ENCODE peak calls at places on chromosomes 5 and 9, in four cellular contexts. One of them, this sample, is unnamed.

GRCh38 chr9:13513710-13514444 is 234.4 kb upstream of the MPDZ start:
- DNase-seq in activated gamma-delta T cell treated with anti-CD3 and anti-CD28 coated beads, Interleukin-2, amount 50 U/mL, for 16 hours: no peak
- DNase-seq in T-helper 1 cell: no peak
- DNase-seq in mesendoderm: peak
- DNase-seq in this sample: peak

GRCh38 chr5:16933337-16933736 is 2.8 kb downstream of the MYO10 start:
- DNase-seq in activated gamma-delta T cell treated with anti-CD3 and anti-CD28 coated beads, Interleukin-2, amount 50 U/mL, for 16 hours: no peak
- DNase-seq in T-helper 1 cell: no peak
- DNase-seq in mesendoderm: no peak
- DNase-seq in this sample: no peak

GRCh38 chr5:9496801-9497200 is 49.1 kb downstream of the SEMA5A start:
- DNase-seq in activated gamma-delta T cell treated with anti-CD3 and anti-CD28 coated beads, Interleukin-2, amount 50 U/mL, for 16 hours: no peak
- DNase-seq in mesendoderm: no peak
- DNase-seq in T-helper 1 cell: no peak
- DNase-seq in this sample: no peak

GRCh38 chr5:125700380-125700856 is 722.8 kb upstream of the GRAMD2B start:
- DNase-seq in T-helper 1 cell: no peak
- DNase-seq in activated gamma-delta T cell treated with anti-CD3 and anti-CD28 coated beads, Interleukin-2, amount 50 U/mL, for 16 hours: no peak
- DNase-seq in mesendoderm: no peak
- DNase-seq in this sample: peak

GRCh38 chr5:11182441-11183080 is 421.5 kb upstream of the DAP start:
- DNase-seq in T-helper 1 cell: no peak
- DNase-seq in mesendoderm: peak
- DNase-seq in activated gamma-delta T cell treated with anti-CD3 and anti-CD28 coated beads, Interleukin-2, amount 50 U/mL, for 16 hours: no peak
- DNase-seq in this sample: peak

GRCh38 chr5:388266-389196 is 54.4 kb upstream of the EXOC3 start:
- DNase-seq in activated gamma-delta T cell treated with anti-CD3 and anti-CD28 coated beads, Interleukin-2, amount 50 U/mL, for 16 hours: no peak
- DNase-seq in T-helper 1 cell: no peak
- DNase-seq in mesendoderm: no peak
- DNase-seq in this sample: no peak

GRCh38 chr9:136597141-136597885 is 51.5 kb upstream of the NOTCH1 start:
- DNase-seq in activated gamma-delta T cell treated with anti-CD3 and anti-CD28 coated beads, Interleukin-2, amount 50 U/mL, for 16 hours: no peak
- DNase-seq in mesendoderm: no peak
- DNase-seq in T-helper 1 cell: no peak
- DNase-seq in this sample: no peak

GRCh38 chr9:129720181-129720864 is 32.5 kb downstream of the PTGES start:
- DNase-seq in activated gamma-delta T cell treated with anti-CD3 and anti-CD28 coated beads, Interleukin-2, amount 50 U/mL, for 16 hours: no peak
- DNase-seq in T-helper 1 cell: no peak
- DNase-seq in mesendoderm: peak
- DNase-seq in this sample: peak

GRCh38 chr5:96293966-96294886 is 138.8 kb downstream of the PCSK1 start:
- DNase-seq in activated gamma-delta T cell treated with anti-CD3 and anti-CD28 coated beads, Interleukin-2, amount 50 U/mL, for 16 hours: no peak
- DNase-seq in mesendoderm: no peak
- DNase-seq in T-helper 1 cell: no peak
- DNase-seq in this sample: peak

GRCh38 chr5:91938441-91938840 is 555.3 kb upstream of the ARRDC3 start:
- DNase-seq in T-helper 1 cell: no peak
- DNase-seq in activated gamma-delta T cell treated with anti-CD3 and anti-CD28 coated beads, Interleukin-2, amount 50 U/mL, for 16 hours: no peak
- DNase-seq in mesendoderm: no peak
- DNase-seq in this sample: no peak

GRCh38 chr5:1801954-1802295 is 718 bp downstream of the NDUFS6 start:
- DNase-seq in mesendoderm: peak
- DNase-seq in T-helper 1 cell: no peak
- DNase-seq in activated gamma-delta T cell treated with anti-CD3 and anti-CD28 coated beads, Interleukin-2, amount 50 U/mL, for 16 hours: no peak
- DNase-seq in this sample: peak

GRCh38 chr9:124215956-124216355 is 41.8 kb upstream of the NEK6 start:
- DNase-seq in T-helper 1 cell: no peak
- DNase-seq in activated gamma-delta T cell treated with anti-CD3 and anti-CD28 coated beads, Interleukin-2, amount 50 U/mL, for 16 hours: no peak
- DNase-seq in mesendoderm: no peak
- DNase-seq in this sample: no peak

GRCh38 chr9:86741311-86742215 is 205.7 kb downstream of the GAS1 start:
- DNase-seq in mesendoderm: peak
- DNase-seq in activated gamma-delta T cell treated with anti-CD3 and anti-CD28 coated beads, Interleukin-2, amount 50 U/mL, for 16 hours: no peak
- DNase-seq in T-helper 1 cell: no peak
- DNase-seq in this sample: no peak

GRCh38 chr9:88722753-88723152 is 187.8 kb downstream of the NXNL2 start:
- DNase-seq in mesendoderm: peak
- DNase-seq in T-helper 1 cell: no peak
- DNase-seq in activated gamma-delta T cell treated with anti-CD3 and anti-CD28 coated beads, Interleukin-2, amount 50 U/mL, for 16 hours: no peak
- DNase-seq in this sample: no peak

GRCh38 chr5:176545737-176546509 is 3.2 kb upstream of the CDHR2 start:
- DNase-seq in mesendoderm: no peak
- DNase-seq in activated gamma-delta T cell treated with anti-CD3 and anti-CD28 coated beads, Interleukin-2, amount 50 U/mL, for 16 hours: no peak
- DNase-seq in T-helper 1 cell: no peak
- DNase-seq in this sample: no peak

GRCh38 chr5:62206150-62206829 is 99.7 kb upstream of the KIF2A start:
- DNase-seq in activated gamma-delta T cell treated with anti-CD3 and anti-CD28 coated beads, Interleukin-2, amount 50 U/mL, for 16 hours: no peak
- DNase-seq in mesendoderm: peak
- DNase-seq in T-helper 1 cell: no peak
- DNase-seq in this sample: peak

GRCh38 chr5:142922223-142922952 is 152.2 kb downstream of the ARHGAP26 start:
- DNase-seq in T-helper 1 cell: no peak
- DNase-seq in activated gamma-delta T cell treated with anti-CD3 and anti-CD28 coated beads, Interleukin-2, amount 50 U/mL, for 16 hours: no peak
- DNase-seq in mesendoderm: no peak
- DNase-seq in this sample: peak

GRCh38 chr5:26343801-26344310 is 694.5 kb downstream of the CDH9 start:
- DNase-seq in mesendoderm: no peak
- DNase-seq in T-helper 1 cell: no peak
- DNase-seq in activated gamma-delta T cell treated with anti-CD3 and anti-CD28 coated beads, Interleukin-2, amount 50 U/mL, for 16 hours: no peak
- DNase-seq in this sample: peak

GRCh38 chr5:115360036-115360685 is 63.7 kb upstream of the CCDC112 start:
- DNase-seq in mesendoderm: peak
- DNase-seq in activated gamma-delta T cell treated with anti-CD3 and anti-CD28 coated beads, Interleukin-2, amount 50 U/mL, for 16 hours: no peak
- DNase-seq in T-helper 1 cell: no peak
- DNase-seq in this sample: peak

GRCh38 chr5:36168737-36169136 is 16.8 kb downstream of the SKP2 start:
- DNase-seq in T-helper 1 cell: no peak
- DNase-seq in activated gamma-delta T cell treated with anti-CD3 and anti-CD28 coated beads, Interleukin-2, amount 50 U/mL, for 16 hours: no peak
- DNase-seq in mesendoderm: no peak
- DNase-seq in this sample: no peak

This sample was measured in NCI-H69.